ENCODE peak calls at places on chromosomes 13 and 19, in ten cellular contexts. P, G, K, C, W, H, N, E, M and J are unnamed samples. For H3K27me3, the result is how much of the 10 kb centered on the place peaks cover.

GRCh38 chr13:44306401-44307192 is 67.0 kb upstream of the SERP2 start:
- DNase-seq in P (no peak), G (peak), K (peak), C (peak), W (no peak), H (peak), N (no peak), E (peak), M (peak), J (peak)

GRCh38 chr19:17522988-17523872 is 11.8 kb downstream of the PGLS start:
- DNase-seq in P (peak), G (no peak), K (no peak), C (no peak), W (peak), H (peak), N (no peak), E (no peak), M (peak), J (peak)

GRCh38 chr13:38687246-38688229 is 661 bp downstream of the FREM2 start:
- DNase-seq in P (no peak), G (peak), K (no peak), C (no peak), W (peak), H (peak), N (peak), E (peak), M (peak), J (no peak)

GRCh38 chr13:40220299-40220935 is 446.0 kb downstream of the FOXO1 start:
- DNase-seq in P (no peak), G (peak), K (no peak), C (no peak), W (no peak), H (no peak), N (no peak), E (no peak), M (peak), J (no peak)

GRCh38 chr19:13208131-13208963 is 58.1 kb downstream of the IER2 start:
- DNase-seq in P (peak), G (peak), K (peak), C (no peak), W (peak), H (peak), N (no peak), E (peak), M (peak), J (peak)

GRCh38 chr19:38425810-38426466 is at the start of gene RASGRP4:
- DNase-seq in P (no peak), G (no peak), K (no peak), C (no peak), W (peak), H (peak), N (no peak), E (no peak), M (peak), J (no peak)

GRCh38 chr19:49851456-49852259 is 699 bp downstream of the PTOV1 start:
- DNase-seq in P (peak), G (no peak), K (no peak), C (no peak), W (no peak), H (peak), N (no peak), E (peak), M (peak), J (peak)

GRCh38 chr13:39597828-39598227 is 5.2 kb downstream of the LHFPL6 start:
- DNase-seq in P (no peak), G (no peak), K (no peak), C (no peak), W (no peak), H (no peak), N (no peak), E (peak), M (peak), J (no peak)

GRCh38 chr19:12793290-12794195 is 2.3 kb downstream of the JUNB start:
- DNase-seq in P (peak), G (peak), K (peak), C (no peak), W (peak), H (peak), N (peak), E (peak), M (peak), J (peak)

GRCh38 chr13:97889803-97890202 is 63.7 kb upstream of the IPO5 start:
- DNase-seq in P (no peak), G (peak), K (no peak), C (no peak), W (no peak), H (peak), N (no peak), E (no peak), M (no peak), J (no peak)

GRCh38 chr19:4453232-4454179 is 4.1 kb downstream of the UBXN6 start:
- DNase-seq in P (no peak), G (no peak), K (no peak), C (no peak), W (no peak), H (no peak), N (no peak), E (no peak), M (no peak), J (no peak)

GRCh38 chr13:35514801-35515502 is 38.5 kb upstream of the MAB21L1 start:
- DNase-seq in P (no peak), G (no peak), K (no peak), C (no peak), W (no peak), H (no peak), N (no peak), E (no peak), M (no peak), J (no peak)

GRCh38 chr19:52748336-52748950 is 13.6 kb upstream of the ZNF611 start:
- DNase-seq in P (peak), G (peak), K (no peak), C (no peak), W (no peak), H (no peak), N (no peak), E (peak), M (peak), J (no peak)

GRCh38 chr19:51546650-51547396 is 15.4 kb upstream of the SIGLEC6 start:
- DNase-seq in P (no peak), G (peak), K (no peak), C (no peak), W (no peak), H (no peak), N (no peak), E (no peak), M (peak), J (no peak)

GRCh38 chr13:30925429-30925828 is 7.0 kb upstream of the TEX26 start:
- DNase-seq in P (no peak), G (no peak), K (no peak), C (no peak), W (no peak), H (no peak), N (no peak), E (no peak), M (no peak), J (no peak)

GRCh38 chr19:47421844-47422395 is 2.6 kb upstream of the MEIS3 start:
- DNase-seq in P (no peak), G (peak), K (no peak), C (no peak), W (no peak), H (no peak), N (no peak), E (peak), M (no peak), J (no peak)
- H3K27me3 ChIP-seq in P (under half), G (half or more), K (under half), C (under half), W (under half), H (half or more), N (half or more), E (under half), M (under half), J (under half)

GRCh38 chr13:27919934-27920676 is at the start of gene PDX1:
- DNase-seq in P (no peak), G (no peak), K (no peak), C (no peak), W (no peak), H (no peak), N (no peak), E (peak), M (no peak), J (peak)
- H3K27me3 ChIP-seq in P (under half), G (half or more), K (half or more), C (under half), W (under half), H (half or more), N (half or more), E (half or more), M (half or more), J (under half)

GRCh38 chr19:10516671-10517286 is 468 bp downstream of the S1PR5 start:
- DNase-seq in P (peak), G (no peak), K (no peak), C (no peak), W (no peak), H (no peak), N (no peak), E (no peak), M (no peak), J (no peak)
- H3K27me3 ChIP-seq in P (under half), G (half or more), K (under half), C (under half), W (under half), H (half or more), N (half or more), E (under half), M (half or more), J (under half)

DNA sequence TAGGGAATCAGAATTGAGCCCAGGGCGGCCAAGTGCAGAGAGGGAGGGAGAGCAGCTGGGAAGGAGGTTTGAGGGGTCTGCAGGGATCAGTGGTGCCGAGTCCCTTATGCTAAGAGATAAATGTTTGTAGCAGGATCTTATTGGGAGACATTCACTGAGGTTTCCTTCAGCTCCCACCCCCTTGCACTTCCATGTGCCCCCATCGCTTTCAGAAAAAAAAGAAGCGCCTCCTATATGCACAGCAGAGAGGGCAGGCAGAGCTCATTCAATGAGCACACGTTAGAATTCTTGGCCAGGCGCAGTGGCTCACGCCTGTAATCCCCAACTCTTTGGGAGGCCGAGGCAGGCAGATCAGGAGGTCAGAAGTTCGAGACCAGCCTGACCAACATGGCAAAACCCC is 28.0 kb downstream of the CYP4F2 start:
- DNase-seq in P (no peak), G (no peak), K (no peak), C (no peak), W (no peak), H (no peak), N (no peak), E (no peak), M (no peak), J (no peak)
- H3K27me3 ChIP-seq in P (under half), G (under half), K (under half), C (under half), W (under half), H (under half), N (under half), E (under half), M (under half), J (under half)

GRCh38 chr13:99984134-99984462 is 2.5 kb downstream of the ZIC2 start:
- DNase-seq in P (no peak), G (no peak), K (no peak), C (no peak), W (no peak), H (no peak), N (no peak), E (peak), M (no peak), J (no peak)
- H3K27me3 ChIP-seq in P (under half), G (under half), K (half or more), C (under half), W (under half), H (half or more), N (half or more), E (under half), M (half or more), J (under half)

DNA sequence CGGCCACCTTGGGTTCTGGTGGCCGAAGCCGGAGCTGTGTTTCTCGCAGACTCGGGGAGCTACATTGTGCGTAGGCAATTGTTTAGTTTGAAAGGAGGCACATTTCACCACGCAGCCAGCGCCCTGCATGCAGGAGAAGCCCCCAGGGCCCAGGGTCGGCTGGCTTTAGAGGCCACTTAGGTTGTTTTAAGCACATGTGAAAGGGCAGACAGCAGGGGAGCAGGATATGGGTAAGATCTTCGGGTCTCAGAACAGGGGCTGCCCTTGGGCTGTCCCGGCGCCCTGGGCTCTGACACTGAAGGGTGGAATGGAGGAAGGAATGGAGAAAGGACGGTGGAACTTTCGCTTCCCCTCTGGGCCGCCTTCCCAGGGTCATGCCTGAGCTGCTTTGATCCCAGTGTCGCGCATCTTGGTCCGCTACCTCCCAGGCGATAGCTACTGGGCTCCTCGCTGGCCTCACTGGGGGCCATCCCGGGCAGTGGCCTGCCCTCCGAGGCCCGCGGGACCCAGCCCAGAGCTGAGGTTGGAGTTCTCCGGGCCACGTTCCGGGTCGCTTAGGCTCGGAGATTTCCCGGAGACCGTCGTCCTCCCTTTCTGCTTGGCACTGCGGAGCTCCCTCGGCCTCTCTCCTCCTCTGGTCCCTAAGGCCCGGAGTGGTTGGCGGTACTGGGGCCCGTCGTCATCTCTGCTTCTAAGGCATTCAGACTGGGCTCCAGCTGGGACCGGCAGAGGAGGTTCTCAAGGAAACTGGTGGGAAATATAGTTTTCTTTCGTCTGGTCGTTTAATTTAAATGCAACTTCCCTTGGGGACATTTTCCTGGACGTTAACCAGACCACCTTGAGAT is 4.3 kb upstream of the POU4F1 start:
- DNase-seq in P (no peak), G (no peak), K (no peak), C (no peak), W (no peak), H (no peak), N (no peak), E (no peak), M (no peak), J (no peak)
- H3K27me3 ChIP-seq in P (under half), G (half or more), K (half or more), C (under half), W (under half), H (half or more), N (half or more), E (half or more), M (half or more), J (under half)

GRCh38 chr19:918152-918437 is 962 bp downstream of the KISS1R start:
- DNase-seq in P (no peak), G (no peak), K (no peak), C (no peak), W (no peak), H (no peak), N (no peak), E (no peak), M (no peak), J (no peak)
- H3K27me3 ChIP-seq in P (under half), G (under half), K (under half), C (under half), W (under half), H (under half), N (under half), E (under half), M (half or more), J (under half)